ENCODE peak calls at places on chromosomes 5 and 9, in four cellular contexts. E is activated naive CD8-positive, alpha-beta T cell treated with anti-CD3 and anti-CD28 coated beads for 36 hours; W is sciatic nerve; P is T-helper 1 cell. F is an unnamed sample.

GRCh38 chr9:19699757-19700156 is 89.1 kb downstream of the SLC24A2 start:
- DNase-seq in E (no peak), W (no peak), P (no peak), F (no peak)

GRCh38 chr5:105684799-105685198 is 1985.9 kb downstream of the EFNA5 start:
- DNase-seq in E (no peak), W (no peak), P (no peak), F (no peak)

GRCh38 chr5:16467363-16468219 is 2.0 kb upstream of the ZNF622 start:
- DNase-seq in E (peak), W (no peak), P (no peak), F (no peak)

GRCh38 chr5:81896764-81897163 is 75.1 kb upstream of the ATG10 start:
- DNase-seq in E (no peak), W (no peak), P (no peak), F (no peak)

GRCh38 chr9:99005651-99006050 is 61.9 kb downstream of the COL15A1 start:
- DNase-seq in E (no peak), W (no peak), P (no peak), F (no peak)

GRCh38 chr5:160082589-160082988 is 36.7 kb downstream of the PWWP2A start:
- DNase-seq in E (no peak), W (no peak), P (no peak), F (no peak)

GRCh38 chr9:69307446-69308216 is 17.4 kb upstream of the ENTREP1 start:
- DNase-seq in E (no peak), W (no peak), P (no peak), F (no peak)

GRCh38 chr5:106154280-106154716 is 1516.4 kb downstream of the EFNA5 start:
- DNase-seq in E (no peak), W (no peak), P (no peak), F (no peak)

GRCh38 chr5:151498395-151499155 is 51.2 kb downstream of the SLC36A1 start:
- DNase-seq in E (no peak), W (no peak), P (no peak), F (no peak)

GRCh38 chr5:76813982-76814562 is 4.8 kb upstream of the F2RL1 start:
- DNase-seq in E (no peak), W (no peak), P (no peak), F (no peak)

GRCh38 chr9:114902773-114903589 is 27.4 kb downstream of the TNFSF8 start:
- DNase-seq in E (peak), W (no peak), P (no peak), F (no peak)

GRCh38 chr9:30160570-30160969 is 2223.9 kb upstream of the ACO1 start:
- DNase-seq in E (no peak), W (no peak), P (no peak), F (no peak)

GRCh38 chr9:14082732-14083131 is 231.2 kb downstream of the NFIB start:
- DNase-seq in E (no peak), W (no peak), P (no peak), F (no peak)

GRCh38 chr5:96257904-96258303 is 175.1 kb downstream of the PCSK1 start:
- DNase-seq in E (no peak), W (no peak), P (no peak), F (no peak)

GRCh38 chr5:137563646-137564474 is 64.7 kb upstream of the SPOCK1 start:
- DNase-seq in E (no peak), W (no peak), P (no peak), F (peak)

GRCh38 chr9:87514136-87514535 is 16.5 kb downstream of the DAPK1 start:
- DNase-seq in E (no peak), W (no peak), P (no peak), F (no peak)

GRCh38 chr9:5832543-5833529 is at the start of gene ERMP1:
- DNase-seq in E (peak), W (peak), P (peak), F (peak)

GRCh38 chr5:177601577-177602457 is 1.9 kb downstream of the B4GALT7 start:
- DNase-seq in E (no peak), W (peak), P (no peak), F (no peak)

GRCh38 chr9:4615251-4615650 is 46.8 kb upstream of the PLPP6 start:
- DNase-seq in E (no peak), W (no peak), P (no peak), F (no peak)

GRCh38 chr5:141782991-141783598 is 95.1 kb downstream of the PCDH1 start:
- DNase-seq in E (no peak), W (no peak), P (no peak), F (no peak)

GRCh38 chr5:75405296-75405695 is 68.3 kb downstream of the HMGCR start:
- DNase-seq in E (no peak), W (no peak), P (no peak), F (no peak)

GRCh38 chr5:142053434-142054253 is 40.8 kb upstream of the GNPDA1 start:
- DNase-seq in E (no peak), W (no peak), P (no peak), F (peak)

GRCh38 chr5:34495178-34495577 is 160.9 kb upstream of the RAI14 start:
- DNase-seq in E (no peak), W (no peak), P (no peak), F (no peak)

GRCh38 chr9:131627326-131627845 is 82.1 kb downstream of the PRRT1B start:
- DNase-seq in E (no peak), W (no peak), P (no peak), F (no peak)

GRCh38 chr5:31880460-31880859 is 241.5 kb downstream of the PDZD2 start:
- DNase-seq in E (no peak), W (no peak), P (no peak), F (no peak)

GRCh38 chr9:88991066-88992030 is at the start of gene S1PR3:
- DNase-seq in E (peak), W (peak), P (no peak), F (no peak)

GRCh38 chr5:123717139-123717538 is 205.2 kb downstream of the CSNK1G3 start:
- DNase-seq in E (no peak), W (no peak), P (no peak), F (no peak)

GRCh38 chr5:124114911-124115310 is 602.9 kb downstream of the CSNK1G3 start:
- DNase-seq in E (no peak), W (no peak), P (no peak), F (no peak)

GRCh38 chr5:56564451-56565223 is 250.7 kb upstream of the MAP3K1 start:
- DNase-seq in E (no peak), W (no peak), P (no peak), F (no peak)

GRCh38 chr9:15101046-15101445 is 190.8 kb upstream of the FREM1 start:
- DNase-seq in E (no peak), W (no peak), P (no peak), F (no peak)

GRCh38 chr5:2522372-2522771 is 229.1 kb downstream of the IRX2 start:
- DNase-seq in E (no peak), W (no peak), P (no peak), F (no peak)

GRCh38 chr5:45411971-45412612 is 284.1 kb downstream of the HCN1 start:
- DNase-seq in E (no peak), W (no peak), P (no peak), F (no peak)

GRCh38 chr9:76817489-76817888 is 53.3 kb downstream of the PCA3 start:
- DNase-seq in E (no peak), W (no peak), P (no peak), F (no peak)

GRCh38 chr5:172405708-172406107 is 48.6 kb downstream of the SH3PXD2B start:
- DNase-seq in E (no peak), W (no peak), P (no peak), F (no peak)

F was measured in pons.